ENCODE peak calls at places on chromosomes 13 and 19, in five cellular contexts. L, B, V, H and E are unnamed samples.

GRCh38 chr13:34719060-34719875 is 222.8 kb upstream of the NBEA start:
- DNase-seq in L (no peak), B (no peak), V (peak), H (no peak), E (no peak)

GRCh38 chr19:18425515-18426415 is 6.6 kb downstream of the SSBP4 start:
- DNase-seq in L (peak), B (no peak), V (no peak), H (no peak), E (peak)

GRCh38 chr13:97386832-97387486 is 47.0 kb upstream of the RAP2A start:
- DNase-seq in L (no peak), B (no peak), V (no peak), H (no peak), E (no peak)

GRCh38 chr19:4375164-4375619 is 25.2 kb downstream of the SH3GL1 start:
- DNase-seq in L (peak), B (peak), V (no peak), H (peak), E (no peak)

GRCh38 chr19:11673608-11674041 is 65.1 kb downstream of the ZNF823 start:
- DNase-seq in L (peak), B (peak), V (peak), H (peak), E (peak)

GRCh38 chr19:28234637-28235036 is 978.3 kb downstream of the UQCRFS1 start:
- DNase-seq in L (no peak), B (no peak), V (no peak), H (peak), E (no peak)

GRCh38 chr19:49691243-49692101 is 556 bp downstream of the CPT1C start:
- DNase-seq in L (peak), B (peak), V (peak), H (peak), E (peak)

GRCh38 chr13:101258071-101258470 is 158.2 kb downstream of the NALCN start:
- DNase-seq in L (peak), B (no peak), V (peak), H (peak), E (peak)

GRCh38 chr13:33016414-33017409 is at the start of gene KL:
- DNase-seq in L (peak), B (peak), V (no peak), H (peak), E (no peak)

GRCh38 chr13:38399540-38399939 is 49.9 kb downstream of the UFM1 start:
- DNase-seq in L (peak), B (no peak), V (no peak), H (no peak), E (no peak)

GRCh38 chr19:31214086-31214485 is 135.2 kb downstream of the TSHZ3 start:
- DNase-seq in L (peak), B (no peak), V (no peak), H (peak), E (peak)

GRCh38 chr13:27796544-27797227 is 4.4 kb downstream of the GSX1 start:
- DNase-seq in L (no peak), B (no peak), V (no peak), H (no peak), E (no peak)

GRCh38 chr19:14352526-14352925 is 28.7 kb upstream of the ADGRE5 start:
- DNase-seq in L (no peak), B (no peak), V (no peak), H (no peak), E (no peak)

GRCh38 chr13:48591889-48592725 is 59.2 kb upstream of the RCBTB2 start:
- DNase-seq in L (no peak), B (no peak), V (no peak), H (peak), E (no peak)

DNA sequence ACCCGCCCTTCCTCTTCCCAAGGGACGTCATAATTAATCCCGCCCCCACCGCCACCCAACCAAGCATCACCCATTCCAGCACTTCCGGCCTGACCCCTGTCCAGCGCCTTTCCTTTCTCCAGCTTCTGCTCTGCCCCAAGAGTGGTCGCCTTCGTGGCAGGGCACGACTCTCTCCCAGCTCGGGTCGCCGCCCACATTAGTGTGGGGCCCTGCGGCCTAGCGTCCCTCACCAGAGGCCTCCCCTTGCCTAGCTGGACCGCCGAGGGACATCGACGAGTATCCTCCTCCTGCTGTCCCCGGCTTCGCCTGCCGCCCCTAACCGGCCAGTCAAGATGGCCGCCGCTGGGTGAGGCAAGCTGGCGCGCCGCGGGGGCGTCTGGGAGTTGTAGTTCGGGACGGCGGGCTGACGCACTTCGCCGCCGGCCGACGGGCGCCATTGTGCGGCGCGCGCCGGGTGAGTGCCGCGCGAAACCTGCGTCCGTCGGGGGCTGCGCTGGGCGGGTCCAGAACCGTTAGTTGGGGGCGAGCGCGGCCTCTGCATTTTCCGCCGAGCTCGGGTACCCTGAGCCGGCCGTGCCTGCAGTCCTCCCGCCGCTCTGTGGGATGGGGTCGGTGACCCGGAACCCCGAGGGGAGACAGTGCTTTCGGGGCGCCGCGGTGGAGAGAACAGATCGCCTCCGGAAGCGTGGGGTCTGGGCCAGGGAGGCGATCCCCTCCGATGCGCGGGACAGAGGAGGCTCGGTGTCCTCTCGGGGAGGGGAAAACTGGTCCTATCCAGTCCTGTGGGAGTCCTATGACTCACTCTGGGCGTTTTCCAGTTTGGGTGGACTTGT is at the start of gene ZNF274:
- DNase-seq in L (peak), B (peak), V (peak), H (peak), E (peak)
- H2BK15ac ChIP-seq in L (peak), B (peak), V (peak), H (no peak), E (peak)

GRCh38 chr19:2389594-2389993 is 29.5 kb downstream of the TMPRSS9 start:
- DNase-seq in L (no peak), B (no peak), V (no peak), H (no peak), E (no peak)
- H2BK15ac ChIP-seq in L (no peak), B (no peak), V (peak), H (no peak), E (no peak)

GRCh38 chr19:40567040-40567749 is 9.5 kb upstream of the SHKBP1 start:
- DNase-seq in L (no peak), B (peak), V (no peak), H (no peak), E (no peak)

GRCh38 chr19:40567750-40568494 is 8.8 kb upstream of the SHKBP1 start:
- DNase-seq in L (no peak), B (peak), V (no peak), H (no peak), E (no peak)

GRCh38 chr19:40561947-40562346 is 14.7 kb upstream of the SHKBP1 start:
- DNase-seq in L (no peak), B (no peak), V (no peak), H (no peak), E (no peak)

GRCh38 chr19:40565910-40566495 is 10.7 kb upstream of the SHKBP1 start:
- DNase-seq in L (no peak), B (no peak), V (no peak), H (no peak), E (no peak)

DNA sequence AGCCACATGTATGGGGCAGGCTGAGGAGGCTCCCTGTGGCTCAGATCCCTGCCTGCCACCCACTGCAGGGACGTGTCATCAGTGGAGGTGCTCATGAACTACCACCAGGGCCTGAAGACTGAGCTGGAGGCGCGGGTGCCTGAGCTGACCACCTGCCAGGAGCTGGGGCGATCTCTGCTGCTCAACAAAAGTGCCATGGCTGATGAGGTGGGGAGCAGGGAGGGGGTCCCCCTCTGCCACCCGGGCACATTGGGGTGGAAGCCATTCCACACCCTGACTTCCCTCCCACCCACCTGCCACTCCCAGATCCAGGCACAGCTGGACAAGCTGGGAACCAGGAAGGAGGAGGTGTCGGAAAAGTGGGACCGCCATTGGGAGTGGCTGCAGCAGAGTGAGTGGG is 11.3 kb upstream of the SHKBP1 start:
- DNase-seq in L (no peak), B (no peak), V (no peak), H (no peak), E (no peak)
- H2BK15ac ChIP-seq in L (no peak), B (no peak), V (peak), H (no peak), E (no peak)

GRCh38 chr13:43293008-43293407 is 269.6 kb downstream of the DNAJC15 start:
- DNase-seq in L (no peak), B (no peak), V (no peak), H (no peak), E (no peak)

GRCh38 chr13:43293986-43294880 is 270.8 kb downstream of the DNAJC15 start:
- DNase-seq in L (peak), B (no peak), V (no peak), H (no peak), E (peak)

GRCh38 chr13:43289458-43290255 is 266.3 kb downstream of the DNAJC15 start:
- DNase-seq in L (no peak), B (no peak), V (no peak), H (no peak), E (peak)

GRCh38 chr13:43293561-43293960 is 270.2 kb downstream of the DNAJC15 start:
- DNase-seq in L (no peak), B (no peak), V (no peak), H (no peak), E (no peak)

DNA sequence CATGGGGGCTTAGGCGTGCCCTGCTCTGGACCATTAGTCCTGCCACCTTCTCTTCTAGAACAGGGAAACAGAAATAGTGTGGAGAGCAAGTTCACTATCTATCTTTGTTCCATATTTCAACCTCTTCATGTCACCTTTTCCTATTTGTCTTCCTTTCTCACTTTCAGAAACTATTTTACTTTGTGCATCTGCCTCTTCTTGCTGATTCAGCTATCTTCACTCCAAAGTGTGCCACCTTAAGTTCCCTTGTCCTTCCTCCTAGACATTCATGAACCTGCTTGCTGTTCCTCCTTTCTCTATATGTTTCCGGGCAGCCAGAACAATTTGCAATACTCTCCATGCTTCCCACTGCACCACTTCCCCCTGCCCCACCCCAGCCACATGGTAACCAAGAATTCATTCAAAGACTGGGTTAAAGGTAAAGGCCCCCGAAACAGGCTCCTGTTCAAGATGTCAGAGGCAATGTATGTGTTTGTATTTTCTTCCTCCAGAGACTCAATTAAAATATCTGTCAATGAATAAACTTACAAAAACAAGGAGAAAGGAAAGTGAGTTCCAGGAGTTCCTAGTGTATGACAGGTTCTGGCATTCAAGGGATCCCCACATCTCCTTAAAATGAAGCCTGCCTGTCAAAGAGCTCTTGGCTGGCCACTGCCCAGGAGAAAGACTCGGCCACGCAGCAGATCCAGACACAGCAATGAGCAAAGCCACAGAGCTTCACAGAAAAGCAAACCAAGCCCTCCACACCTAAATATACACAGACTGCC is 268.1 kb downstream of the DNAJC15 start:
- DNase-seq in L (no peak), B (no peak), V (no peak), H (no peak), E (no peak)
- H2BK15ac ChIP-seq in L (no peak), B (no peak), V (no peak), H (no peak), E (peak)

GRCh38 chr19:19459099-19459498 is 53.6 kb downstream of the GATAD2A start:
- DNase-seq in L (peak), B (no peak), V (no peak), H (no peak), E (peak)
- H2BK15ac ChIP-seq in L (peak), B (no peak), V (no peak), H (no peak), E (peak)

GRCh38 chr19:17211547-17212446 is 3.4 kb upstream of the USE1 start:
- DNase-seq in L (no peak), B (no peak), V (no peak), H (no peak), E (no peak)

GRCh38 chr19:17216058-17216670 is 1.0 kb downstream of the USE1 start:
- DNase-seq in L (no peak), B (no peak), V (no peak), H (no peak), E (no peak)

GRCh38 chr19:17213334-17213733 is 1.8 kb upstream of the USE1 start:
- DNase-seq in L (no peak), B (no peak), V (no peak), H (no peak), E (no peak)

GRCh38 chr19:17215125-17215971 is at the start of gene USE1:
- DNase-seq in L (peak), B (peak), V (peak), H (peak), E (peak)

GRCh38 chr19:17214531-17215124 is 529 bp upstream of the USE1 start:
- DNase-seq in L (no peak), B (peak), V (no peak), H (no peak), E (no peak)
- H2BK15ac ChIP-seq in L (peak), B (peak), V (no peak), H (no peak), E (peak)